ENCODE peak calls at places on chromosomes 2 and 18, in four cellular contexts. One of them, this sample, is unnamed.

GRCh38 chr18:25306671-25307070 is 45.3 kb downstream of the ZNF521 start:
- DNase-seq in midbrain: no peak
- DNase-seq in activated naive CD4-positive, alpha-beta T cell treated with anti-CD3 and anti-CD28 coated beads, Interleukin-2, amount 10 ng/mL, durations not matched to agents 7 days and 5 days: no peak
- DNase-seq in naive thymus-derived CD8-positive, alpha-beta T cell: no peak
- DNase-seq in this sample: no peak

GRCh38 chr18:13551841-13552733 is 174.3 kb downstream of the FAM210A start:
- DNase-seq in midbrain: no peak
- DNase-seq in activated naive CD4-positive, alpha-beta T cell treated with anti-CD3 and anti-CD28 coated beads, Interleukin-2, amount 10 ng/mL, durations not matched to agents 7 days and 5 days: no peak
- DNase-seq in naive thymus-derived CD8-positive, alpha-beta T cell: no peak
- DNase-seq in this sample: no peak

GRCh38 chr2:213475433-213475832 is 191.2 kb downstream of the SPAG16 start:
- DNase-seq in activated naive CD4-positive, alpha-beta T cell treated with anti-CD3 and anti-CD28 coated beads, Interleukin-2, amount 10 ng/mL, durations not matched to agents 7 days and 5 days: no peak
- DNase-seq in naive thymus-derived CD8-positive, alpha-beta T cell: no peak
- DNase-seq in midbrain: no peak
- DNase-seq in this sample: no peak

GRCh38 chr2:29196792-29197788 is 81.9 kb downstream of the CLIP4 start:
- DNase-seq in midbrain: peak
- DNase-seq in activated naive CD4-positive, alpha-beta T cell treated with anti-CD3 and anti-CD28 coated beads, Interleukin-2, amount 10 ng/mL, durations not matched to agents 7 days and 5 days: peak
- DNase-seq in naive thymus-derived CD8-positive, alpha-beta T cell: peak
- DNase-seq in this sample: peak

GRCh38 chr2:193963472-193964119 is 1693.4 kb upstream of the SLC39A10 start:
- DNase-seq in midbrain: peak
- DNase-seq in naive thymus-derived CD8-positive, alpha-beta T cell: no peak
- DNase-seq in activated naive CD4-positive, alpha-beta T cell treated with anti-CD3 and anti-CD28 coated beads, Interleukin-2, amount 10 ng/mL, durations not matched to agents 7 days and 5 days: no peak
- DNase-seq in this sample: peak

GRCh38 chr2:109000654-109001600 is 11.9 kb upstream of the EDAR start:
- DNase-seq in naive thymus-derived CD8-positive, alpha-beta T cell: no peak
- DNase-seq in activated naive CD4-positive, alpha-beta T cell treated with anti-CD3 and anti-CD28 coated beads, Interleukin-2, amount 10 ng/mL, durations not matched to agents 7 days and 5 days: no peak
- DNase-seq in midbrain: no peak
- DNase-seq in this sample: no peak

GRCh38 chr2:155908567-155908966 is 424.0 kb downstream of the NR4A2 start:
- DNase-seq in activated naive CD4-positive, alpha-beta T cell treated with anti-CD3 and anti-CD28 coated beads, Interleukin-2, amount 10 ng/mL, durations not matched to agents 7 days and 5 days: no peak
- DNase-seq in naive thymus-derived CD8-positive, alpha-beta T cell: no peak
- DNase-seq in midbrain: no peak
- DNase-seq in this sample: no peak

GRCh38 chr2:121386707-121387106 is 101.7 kb upstream of the TFCP2L1 start:
- DNase-seq in naive thymus-derived CD8-positive, alpha-beta T cell: no peak
- DNase-seq in activated naive CD4-positive, alpha-beta T cell treated with anti-CD3 and anti-CD28 coated beads, Interleukin-2, amount 10 ng/mL, durations not matched to agents 7 days and 5 days: no peak
- DNase-seq in midbrain: no peak
- DNase-seq in this sample: no peak

GRCh38 chr2:233061007-233061590 is 957 bp downstream of the INPP5D start:
- DNase-seq in naive thymus-derived CD8-positive, alpha-beta T cell: no peak
- DNase-seq in activated naive CD4-positive, alpha-beta T cell treated with anti-CD3 and anti-CD28 coated beads, Interleukin-2, amount 10 ng/mL, durations not matched to agents 7 days and 5 days: peak
- DNase-seq in midbrain: peak
- DNase-seq in this sample: no peak

GRCh38 chr2:101440127-101440738 is 34.7 kb downstream of the RFX8 start:
- DNase-seq in activated naive CD4-positive, alpha-beta T cell treated with anti-CD3 and anti-CD28 coated beads, Interleukin-2, amount 10 ng/mL, durations not matched to agents 7 days and 5 days: no peak
- DNase-seq in naive thymus-derived CD8-positive, alpha-beta T cell: no peak
- DNase-seq in midbrain: no peak
- DNase-seq in this sample: no peak

GRCh38 chr18:75036941-75037516 is 171.9 kb downstream of the PTGR3 start:
- DNase-seq in naive thymus-derived CD8-positive, alpha-beta T cell: no peak
- DNase-seq in midbrain: no peak
- DNase-seq in activated naive CD4-positive, alpha-beta T cell treated with anti-CD3 and anti-CD28 coated beads, Interleukin-2, amount 10 ng/mL, durations not matched to agents 7 days and 5 days: no peak
- DNase-seq in this sample: no peak

GRCh38 chr2:65018141-65018582 is 29.0 kb downstream of the SLC1A4 start:
- DNase-seq in midbrain: peak
- DNase-seq in naive thymus-derived CD8-positive, alpha-beta T cell: no peak
- DNase-seq in activated naive CD4-positive, alpha-beta T cell treated with anti-CD3 and anti-CD28 coated beads, Interleukin-2, amount 10 ng/mL, durations not matched to agents 7 days and 5 days: no peak
- DNase-seq in this sample: peak

GRCh38 chr2:74959106-74959751 is 786 bp downstream of the POLE4 start:
- DNase-seq in activated naive CD4-positive, alpha-beta T cell treated with anti-CD3 and anti-CD28 coated beads, Interleukin-2, amount 10 ng/mL, durations not matched to agents 7 days and 5 days: peak
- DNase-seq in naive thymus-derived CD8-positive, alpha-beta T cell: no peak
- DNase-seq in midbrain: no peak
- DNase-seq in this sample: no peak

GRCh38 chr18:79294235-79294634 is 101.5 kb upstream of the NFATC1 start:
- DNase-seq in activated naive CD4-positive, alpha-beta T cell treated with anti-CD3 and anti-CD28 coated beads, Interleukin-2, amount 10 ng/mL, durations not matched to agents 7 days and 5 days: no peak
- DNase-seq in midbrain: no peak
- DNase-seq in naive thymus-derived CD8-positive, alpha-beta T cell: no peak
- DNase-seq in this sample: no peak